ENCODE peak calls at places on chromosomes 7 and 10, in seven cellular contexts. One of them, this sample, is unnamed.

GRCh38 chr7:79786187-79786586 is 332.7 kb upstream of the MAGI2 start:
- DNase-seq in suprapubic skin: no peak
- DNase-seq in adrenal gland: no peak
- DNase-seq in sigmoid colon: no peak
- DNase-seq in body of pancreas: no peak
- DNase-seq in thyroid gland: no peak
- DNase-seq in ovary: no peak
- DNase-seq in this sample: no peak

GRCh38 chr7:110830778-110831177 is 260.1 kb upstream of the LRRN3 start:
- DNase-seq in suprapubic skin: no peak
- DNase-seq in adrenal gland: peak; percentile 18
- DNase-seq in sigmoid colon: no peak
- DNase-seq in body of pancreas: no peak
- DNase-seq in thyroid gland: no peak
- DNase-seq in ovary: no peak
- DNase-seq in this sample: peak; percentile 42

GRCh38 chr10:61990761-61991135 is 89.2 kb downstream of the ARID5B start:
- DNase-seq in suprapubic skin: no peak
- DNase-seq in adrenal gland: no peak
- DNase-seq in sigmoid colon: no peak
- DNase-seq in body of pancreas: no peak
- DNase-seq in thyroid gland: no peak
- DNase-seq in ovary: no peak
- DNase-seq in this sample: no peak

GRCh38 chr10:5268743-5269142 is 72.1 kb downstream of the AKR1C4 start:
- DNase-seq in suprapubic skin: no peak
- DNase-seq in adrenal gland: no peak
- DNase-seq in sigmoid colon: no peak
- DNase-seq in body of pancreas: no peak
- DNase-seq in thyroid gland: no peak
- DNase-seq in ovary: no peak
- DNase-seq in this sample: no peak

GRCh38 chr7:2947381-2947780 is 96.3 kb downstream of the CARD11 start:
- DNase-seq in suprapubic skin: peak; percentile 28
- DNase-seq in adrenal gland: no peak
- DNase-seq in sigmoid colon: peak; percentile 11
- DNase-seq in body of pancreas: no peak
- DNase-seq in thyroid gland: no peak
- DNase-seq in ovary: no peak
- DNase-seq in this sample: no peak

GRCh38 chr10:52252322-52252721 is 61.8 kb upstream of the DKK1 start:
- DNase-seq in suprapubic skin: no peak
- DNase-seq in adrenal gland: no peak
- DNase-seq in sigmoid colon: no peak
- DNase-seq in body of pancreas: no peak
- DNase-seq in thyroid gland: no peak
- DNase-seq in ovary: no peak
- DNase-seq in this sample: no peak

GRCh38 chr7:29464693-29465092 is 98.9 kb upstream of the PRR15 start:
- DNase-seq in suprapubic skin: no peak
- DNase-seq in adrenal gland: no peak
- DNase-seq in sigmoid colon: no peak
- DNase-seq in body of pancreas: no peak
- DNase-seq in thyroid gland: no peak
- DNase-seq in ovary: no peak
- DNase-seq in this sample: no peak

GRCh38 chr7:988963-989529 is 6.1 kb downstream of the CYP2W1 start:
- DNase-seq in suprapubic skin: no peak
- DNase-seq in adrenal gland: no peak
- DNase-seq in sigmoid colon: no peak
- DNase-seq in body of pancreas: no peak
- DNase-seq in thyroid gland: no peak
- DNase-seq in ovary: no peak
- DNase-seq in this sample: no peak

GRCh38 chr7:157302314-157302711 is 34.5 kb upstream of the DNAJB6 start:
- DNase-seq in suprapubic skin: no peak
- DNase-seq in adrenal gland: peak; percentile 65
- DNase-seq in sigmoid colon: peak; percentile 76
- DNase-seq in body of pancreas: peak; percentile 32
- DNase-seq in thyroid gland: peak; percentile 27
- DNase-seq in ovary: no peak
- DNase-seq in this sample: peak; percentile 44

GRCh38 chr10:67520924-67521520 is 175.0 kb downstream of the CTNNA3 start:
- DNase-seq in suprapubic skin: no peak
- DNase-seq in adrenal gland: peak; percentile 21
- DNase-seq in sigmoid colon: no peak
- DNase-seq in body of pancreas: peak; percentile 42
- DNase-seq in thyroid gland: peak; percentile 4
- DNase-seq in ovary: peak; percentile 13
- DNase-seq in this sample: peak; percentile 29

GRCh38 chr7:151367304-151367703 is 25.7 kb downstream of the NUB1 start:
- DNase-seq in suprapubic skin: no peak
- DNase-seq in adrenal gland: no peak
- DNase-seq in sigmoid colon: no peak
- DNase-seq in body of pancreas: no peak
- DNase-seq in thyroid gland: no peak
- DNase-seq in ovary: no peak
- DNase-seq in this sample: no peak

GRCh38 chr7:80039255-80039884 is 95.3 kb upstream of the GNAI1 start:
- DNase-seq in suprapubic skin: no peak
- DNase-seq in adrenal gland: no peak
- DNase-seq in sigmoid colon: no peak
- DNase-seq in body of pancreas: no peak
- DNase-seq in thyroid gland: no peak
- DNase-seq in ovary: no peak
- DNase-seq in this sample: no peak

GRCh38 chr7:99365318-99366141 is 9.0 kb upstream of the ARPC1B start:
- DNase-seq in suprapubic skin: no peak
- DNase-seq in adrenal gland: no peak
- DNase-seq in sigmoid colon: no peak
- DNase-seq in body of pancreas: peak; percentile 67
- DNase-seq in thyroid gland: peak; percentile 58
- DNase-seq in ovary: no peak
- DNase-seq in this sample: peak; percentile 54

GRCh38 chr10:119274519-119275045 is 67.2 kb downstream of the GRK5 start:
- DNase-seq in suprapubic skin: no peak
- DNase-seq in adrenal gland: no peak
- DNase-seq in sigmoid colon: no peak
- DNase-seq in body of pancreas: no peak
- DNase-seq in thyroid gland: no peak
- DNase-seq in ovary: no peak
- DNase-seq in this sample: no peak

GRCh38 chr7:93146036-93146435 is 2.1 kb downstream of the SAMD9L start:
- DNase-seq in suprapubic skin: no peak
- DNase-seq in adrenal gland: no peak
- DNase-seq in sigmoid colon: no peak
- DNase-seq in body of pancreas: no peak
- DNase-seq in thyroid gland: no peak
- DNase-seq in ovary: no peak
- DNase-seq in this sample: no peak

GRCh38 chr10:79103585-79103984 is 34.8 kb downstream of the ZMIZ1 start:
- DNase-seq in suprapubic skin: no peak
- DNase-seq in adrenal gland: no peak
- DNase-seq in sigmoid colon: no peak
- DNase-seq in body of pancreas: no peak
- DNase-seq in thyroid gland: peak; percentile 68
- DNase-seq in ovary: no peak
- DNase-seq in this sample: no peak

GRCh38 chr7:44539669-44540516 is 1.2 kb downstream of the NPC1L1 start:
- DNase-seq in suprapubic skin: no peak
- DNase-seq in adrenal gland: no peak
- DNase-seq in sigmoid colon: no peak
- DNase-seq in body of pancreas: no peak
- DNase-seq in thyroid gland: no peak
- DNase-seq in ovary: no peak
- DNase-seq in this sample: no peak
- TF ChIP-seq POLR2A in suprapubic skin: no peak
- TF ChIP-seq POLR2A in adrenal gland: no peak
- TF ChIP-seq POLR2A in sigmoid colon: no peak
- TF ChIP-seq POLR2A in body of pancreas: no peak
- TF ChIP-seq POLR2A in thyroid gland: no peak
- TF ChIP-seq POLR2A in ovary: no peak
- TF ChIP-seq POLR2A in this sample: no peak

GRCh38 chr10:69051710-69052487 is 36.0 kb upstream of the SRGN start:
- DNase-seq in suprapubic skin: no peak
- DNase-seq in adrenal gland: no peak
- DNase-seq in sigmoid colon: no peak
- DNase-seq in body of pancreas: no peak
- DNase-seq in thyroid gland: no peak
- DNase-seq in ovary: no peak
- DNase-seq in this sample: no peak

GRCh38 chr10:69047111-69047837 is 40.6 kb upstream of the SRGN start:
- DNase-seq in suprapubic skin: no peak
- DNase-seq in adrenal gland: no peak
- DNase-seq in sigmoid colon: no peak
- DNase-seq in body of pancreas: no peak
- DNase-seq in thyroid gland: no peak
- DNase-seq in ovary: no peak
- DNase-seq in this sample: no peak

GRCh38 chr10:69048103-69048502 is 39.8 kb upstream of the SRGN start:
- DNase-seq in suprapubic skin: no peak
- DNase-seq in adrenal gland: peak; percentile 72
- DNase-seq in sigmoid colon: peak; percentile 80
- DNase-seq in body of pancreas: no peak
- DNase-seq in thyroid gland: no peak
- DNase-seq in ovary: no peak
- DNase-seq in this sample: peak; percentile 45

GRCh38 chr10:69051303-69051702 is 36.6 kb upstream of the SRGN start:
- DNase-seq in suprapubic skin: no peak
- DNase-seq in adrenal gland: peak; percentile 46
- DNase-seq in sigmoid colon: peak; percentile 76
- DNase-seq in body of pancreas: no peak
- DNase-seq in thyroid gland: no peak
- DNase-seq in ovary: no peak
- DNase-seq in this sample: peak; percentile 57

DNA sequence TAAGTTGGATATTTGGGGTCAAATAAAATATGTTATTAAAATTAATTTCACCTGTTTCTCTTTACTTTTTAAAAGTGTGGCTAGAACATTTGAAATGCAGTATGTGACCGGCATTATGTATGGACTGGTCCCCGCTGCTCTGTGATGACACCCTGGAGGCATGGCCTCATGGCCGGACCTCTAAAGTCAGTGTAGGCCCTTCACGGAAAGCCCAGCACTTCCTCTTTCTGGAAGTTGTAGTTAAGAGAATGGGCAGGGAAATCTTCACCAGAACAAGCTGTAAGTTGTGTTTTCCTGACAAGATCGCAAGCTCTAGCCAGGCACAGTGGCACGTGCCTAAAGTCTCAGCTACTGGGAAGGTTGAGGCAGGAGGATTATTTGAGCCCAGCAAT is 38.3 kb upstream of the SRGN start:
- DNase-seq in suprapubic skin: no peak
- DNase-seq in adrenal gland: peak; percentile 38
- DNase-seq in sigmoid colon: no peak
- DNase-seq in body of pancreas: no peak
- DNase-seq in thyroid gland: no peak
- DNase-seq in ovary: no peak
- DNase-seq in this sample: no peak
- TF ChIP-seq CTCF in suprapubic skin: no peak
- TF ChIP-seq CTCF in adrenal gland: no peak
- TF ChIP-seq CTCF in sigmoid colon: no peak
- TF ChIP-seq CTCF in body of pancreas: no peak
- TF ChIP-seq CTCF in thyroid gland: no peak
- TF ChIP-seq CTCF in ovary: no peak
- TF ChIP-seq CTCF in this sample: no peak

GRCh38 chr7:143395187-143396149 is 13.2 kb downstream of the EPHA1 start:
- DNase-seq in suprapubic skin: no peak
- DNase-seq in adrenal gland: peak; percentile 52
- DNase-seq in sigmoid colon: peak; percentile 68
- DNase-seq in body of pancreas: no peak
- DNase-seq in thyroid gland: no peak
- DNase-seq in ovary: no peak
- DNase-seq in this sample: no peak

GRCh38 chr7:143398616-143399015 is 10.0 kb downstream of the EPHA1 start:
- DNase-seq in suprapubic skin: no peak
- DNase-seq in adrenal gland: no peak
- DNase-seq in sigmoid colon: no peak
- DNase-seq in body of pancreas: no peak
- DNase-seq in thyroid gland: no peak
- DNase-seq in ovary: no peak
- DNase-seq in this sample: no peak

GRCh38 chr7:143396182-143396581 is 12.5 kb downstream of the EPHA1 start:
- DNase-seq in suprapubic skin: no peak
- DNase-seq in adrenal gland: no peak
- DNase-seq in sigmoid colon: no peak
- DNase-seq in body of pancreas: no peak
- DNase-seq in thyroid gland: no peak
- DNase-seq in ovary: no peak
- DNase-seq in this sample: no peak

GRCh38 chr7:143397710-143398530 is 10.7 kb downstream of the EPHA1 start:
- DNase-seq in suprapubic skin: no peak
- DNase-seq in adrenal gland: no peak
- DNase-seq in sigmoid colon: no peak
- DNase-seq in body of pancreas: no peak
- DNase-seq in thyroid gland: no peak
- DNase-seq in ovary: no peak
- DNase-seq in this sample: no peak

DNA sequence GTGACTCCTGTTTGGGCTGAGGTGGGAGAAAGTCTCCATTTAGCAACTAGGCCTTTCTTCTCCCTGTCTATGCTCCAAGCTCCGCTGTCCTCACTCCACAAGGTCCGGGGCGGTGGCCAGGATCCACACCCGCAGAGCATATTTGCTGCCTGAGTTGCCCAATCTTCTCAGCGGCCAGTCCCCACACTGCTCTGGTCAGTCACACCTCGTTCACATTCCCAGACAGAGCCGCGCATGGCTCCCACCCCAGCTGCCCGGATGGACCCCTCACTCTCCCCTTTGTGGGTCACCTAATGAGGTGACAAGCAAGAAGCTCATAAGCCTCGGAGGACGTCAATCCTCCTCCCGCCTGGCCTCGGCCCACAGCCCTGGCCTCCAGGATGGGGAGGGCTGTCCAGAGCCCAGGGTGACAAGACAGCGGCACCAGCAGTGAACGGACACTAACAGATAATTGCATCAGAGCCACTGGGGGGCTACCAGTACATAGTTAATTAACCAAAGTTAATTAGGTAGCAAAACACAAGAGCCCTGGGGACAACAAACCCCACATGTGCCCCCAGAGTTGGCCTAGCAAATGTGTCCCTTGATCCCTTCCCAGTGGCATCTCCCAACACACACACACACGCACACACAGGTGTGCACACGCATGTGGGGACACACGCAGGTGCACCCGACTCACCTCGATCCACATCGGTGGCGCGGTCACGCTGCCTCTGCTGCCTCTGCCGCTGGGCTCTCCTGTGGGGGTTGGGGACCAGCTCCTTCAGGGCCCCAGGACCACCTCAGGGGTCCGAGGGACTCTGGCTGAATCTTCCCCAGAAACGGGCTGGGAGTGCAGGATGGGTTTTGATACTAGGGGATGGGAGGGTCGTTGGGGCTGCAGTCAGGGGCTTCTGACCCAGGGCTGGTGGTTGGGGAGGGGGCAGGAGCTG is 11.8 kb downstream of the EPHA1 start:
- DNase-seq in suprapubic skin: peak; percentile 78
- DNase-seq in adrenal gland: no peak
- DNase-seq in sigmoid colon: peak; percentile 65
- DNase-seq in body of pancreas: no peak
- DNase-seq in thyroid gland: no peak
- DNase-seq in ovary: no peak
- DNase-seq in this sample: no peak
- H3K4me1 ChIP-seq in suprapubic skin: peaks cover 16% of the 10 kb centered on the region
- H3K4me1 ChIP-seq in adrenal gland: peaks cover 11% of the 10 kb centered on the region
- H3K4me1 ChIP-seq in sigmoid colon: peaks cover 17% of the 10 kb centered on the region
- H3K4me1 ChIP-seq in body of pancreas: peaks cover 22% of the 10 kb centered on the region
- H3K4me1 ChIP-seq in thyroid gland: peaks cover 10% of the 10 kb centered on the region
- H3K4me1 ChIP-seq in ovary: peaks cover 9% of the 10 kb centered on the region
- H3K4me1 ChIP-seq in this sample: peaks cover 32% of the 10 kb centered on the region

GRCh38 chr7:142854505-142855400 is at the start of gene EPHB6:
- DNase-seq in suprapubic skin: peak; percentile 89
- DNase-seq in adrenal gland: peak; percentile 63
- DNase-seq in sigmoid colon: peak; percentile 91
- DNase-seq in body of pancreas: peak; percentile 91
- DNase-seq in thyroid gland: peak; percentile 86
- DNase-seq in ovary: peak; percentile 88
- DNase-seq in this sample: peak; percentile 84
- TF ChIP-seq POLR2A in suprapubic skin: no peak
- TF ChIP-seq POLR2A in adrenal gland: peak; percentile 19
- TF ChIP-seq POLR2A in sigmoid colon: no peak
- TF ChIP-seq POLR2A in body of pancreas: peak; percentile 19
- TF ChIP-seq POLR2A in thyroid gland: peak; percentile 66
- TF ChIP-seq POLR2A in ovary: no peak
- TF ChIP-seq POLR2A in this sample: no peak

This sample was measured in testis.